ENCODE peak calls at places on chromosomes 13 and 19, in four cellular contexts. K is stimulated activated CD4-positive, alpha-beta T cell treated with anti-CD3 and anti-CD28 coated beads, TNF-alpha, amount 100 ng/mL, for 24 hours; W is WTC11; T is ovary. M is an unnamed sample.

GRCh38 chr19:7953060-7953459 is 9.6 kb upstream of the TIMM44 start:
- DNase-seq in K (no peak), W (no peak), T (no peak), M (no peak)

GRCh38 chr13:43546260-43546659 is 240.5 kb downstream of the ENOX1 start:
- DNase-seq in K (no peak), W (no peak), T (no peak), M (no peak)

GRCh38 chr19:14048439-14049153 is 13.3 kb downstream of the PALM3 start:
- DNase-seq in K (peak), W (peak), T (no peak), M (no peak)

GRCh38 chr13:24161980-24162517 is 1.5 kb downstream of the SPATA13 start:
- DNase-seq in K (no peak), W (no peak), T (no peak), M (no peak)

GRCh38 chr13:45362939-45363338 is 22.0 kb upstream of the TPT1 start:
- DNase-seq in K (no peak), W (peak), T (no peak), M (no peak)

GRCh38 chr13:45718992-45719391 is 16.9 kb downstream of the CBY2 start:
- DNase-seq in K (no peak), W (no peak), T (no peak), M (no peak)

GRCh38 chr13:45696610-45697226 is 5.4 kb upstream of the CBY2 start:
- DNase-seq in K (no peak), W (no peak), T (no peak), M (no peak)

GRCh38 chr19:16391301-16392055 is 66.9 kb downstream of the KLF2 start:
- DNase-seq in K (no peak), W (no peak), T (no peak), M (no peak)

GRCh38 chr19:41795031-41795461 is 1.3 kb upstream of the CEACAM3 start:
- DNase-seq in K (peak), W (peak), T (no peak), M (no peak)

GRCh38 chr13:76687467-76687866 is 198.7 kb downstream of the KCTD12 start:
- DNase-seq in K (no peak), W (no peak), T (no peak), M (no peak)

GRCh38 chr13:88288326-88288725 is 617.2 kb downstream of the SLITRK5 start:
- DNase-seq in K (no peak), W (no peak), T (no peak), M (no peak)